ENCODE peak calls at places on chromosomes 4 and X, in eight cellular contexts. D is NCI-H510A treated with DMSO at 0.1 percent for 48 hours; S is CD8-positive, alpha-beta T cell; Z is tibial artery; I is iPS-NIHi11; G is hepatocyte; J is germinal center; L is MCF 10A. K is an unnamed sample.

GRCh38 chr4:119946359-119946758 is 120.3 kb downstream of the MAD2L1 start:
- DNase-seq in D (peak; percentile 59), S (no peak), Z (no peak), I (no peak), G (no peak), J (no peak), L (peak; percentile 5), K (no peak)

GRCh38 chrX:100478714-100479113 is 68.6 kb upstream of the PCDH19 start:
- DNase-seq in D (no peak), S (no peak), Z (no peak), I (no peak), G (no peak), J (no peak), L (no peak), K (no peak)

GRCh38 chrX:148070504-148070877 is 89.4 kb downstream of the FMR1NB start:
- DNase-seq in D (no peak), S (no peak), Z (no peak), I (no peak), G (no peak), J (no peak), L (no peak), K (no peak)

GRCh38 chrX:118824173-118824782 is 654 bp downstream of the ZCCHC12 start:
- DNase-seq in D (peak; percentile 5), S (no peak), Z (no peak), I (no peak), G (no peak), J (no peak), L (no peak), K (no peak)

GRCh38 chr4:40912455-40913055 is 162.8 kb downstream of the NSUN7 start:
- DNase-seq in D (no peak), S (no peak), Z (no peak), I (no peak), G (no peak), J (no peak), L (no peak), K (no peak)

GRCh38 chrX:47854474-47854873 is 17.8 kb downstream of the ZNF81 start:
- DNase-seq in D (no peak), S (peak; percentile 25), Z (no peak), I (no peak), G (peak; percentile 30), J (no peak), L (peak; percentile 17), K (no peak)

GRCh38 chrX:139862208-139862607 is 70.6 kb downstream of the ATP11C start:
- DNase-seq in D (no peak), S (no peak), Z (no peak), I (no peak), G (no peak), J (no peak), L (no peak), K (no peak)

GRCh38 chrX:54043696-54044125 is 562 bp downstream of the PHF8 start:
- DNase-seq in D (no peak), S (peak; percentile 36), Z (peak; percentile 22), I (peak; percentile 36), G (peak; percentile 53), J (peak; percentile 28), L (peak; percentile 43), K (peak; percentile 15)

GRCh38 chr4:107853444-107854325 is 29.0 kb downstream of the SGMS2 start:
- DNase-seq in D (no peak), S (no peak), Z (no peak), I (no peak), G (peak; percentile 48), J (no peak), L (no peak), K (peak; percentile 58)

GRCh38 chrX:1395646-1396216 is 3.8 kb upstream of the SLC25A6 start:
- DNase-seq in D (no peak), S (no peak), Z (no peak), I (no peak), G (no peak), J (no peak), L (no peak), K (no peak)

GRCh38 chrX:13579696-13580095 is 10.3 kb downstream of the EGFL6 start:
- DNase-seq in D (no peak), S (no peak), Z (no peak), I (no peak), G (no peak), J (no peak), L (no peak), K (no peak)

GRCh38 chrX:132758778-132759177 is 199.7 kb downstream of the HS6ST2 start:
- DNase-seq in D (no peak), S (no peak), Z (no peak), I (no peak), G (no peak), J (no peak), L (no peak), K (no peak)

GRCh38 chr4:128483816-128484215 is 196.2 kb upstream of the PGRMC2 start:
- DNase-seq in D (no peak), S (no peak), Z (no peak), I (no peak), G (no peak), J (no peak), L (no peak), K (no peak)

GRCh38 chr4:128906581-128906980 is 97.1 kb downstream of the JADE1 start:
- DNase-seq in D (no peak), S (no peak), Z (no peak), I (no peak), G (no peak), J (no peak), L (no peak), K (no peak)

GRCh38 chr4:185357220-185357619 is 38.5 kb downstream of the LRP2BP start:
- DNase-seq in D (no peak), S (no peak), Z (no peak), I (no peak), G (no peak), J (no peak), L (no peak), K (no peak)

GRCh38 chr4:2818351-2818939 is 25.2 kb upstream of the ADD1 start:
- DNase-seq in D (no peak), S (no peak), Z (no peak), I (peak; percentile 90), G (peak; percentile 42), J (no peak), L (no peak), K (no peak)

GRCh38 chr4:154490261-154490588 is 1.4 kb downstream of the DCHS2 start:
- DNase-seq in D (no peak), S (no peak), Z (no peak), I (peak; percentile 70), G (peak; percentile 8), J (peak; percentile 11), L (no peak), K (no peak)

GRCh38 chrX:12319012-12319519 is 180.8 kb downstream of the FRMPD4 start:
- DNase-seq in D (no peak), S (no peak), Z (no peak), I (no peak), G (no peak), J (no peak), L (no peak), K (no peak)

GRCh38 chr4:8333726-8334460 is 64.3 kb downstream of the HTRA3 start:
- DNase-seq in D (no peak), S (no peak), Z (no peak), I (no peak), G (no peak), J (no peak), L (no peak), K (no peak)

GRCh38 chr4:99945718-99946345 is 586 bp downstream of the DNAJB14 start:
- DNase-seq in D (peak; percentile 21), S (no peak), Z (no peak), I (peak; percentile 38), G (peak; percentile 58), J (peak; percentile 44), L (peak; percentile 36), K (no peak)

GRCh38 chr4:128721896-128722295 is 87.6 kb upstream of the JADE1 start:
- DNase-seq in D (no peak), S (no peak), Z (no peak), I (no peak), G (no peak), J (no peak), L (no peak), K (no peak)

GRCh38 chr4:6753103-6753560 is 29.4 kb upstream of the KIAA0232 start:
- DNase-seq in D (no peak), S (no peak), Z (no peak), I (no peak), G (peak; percentile 15), J (no peak), L (no peak), K (no peak)

GRCh38 chr4:128060130-128060619 is 937 bp upstream of the LARP1B start:
- DNase-seq in D (no peak), S (no peak), Z (no peak), I (no peak), G (no peak), J (no peak), L (no peak), K (no peak)

GRCh38 chrX:17375361-17375630 is 296 bp downstream of the NHS start:
- DNase-seq in D (peak; percentile 32), S (no peak), Z (peak; percentile 20), I (no peak), G (no peak), J (no peak), L (peak; percentile 18), K (peak; percentile 1)

GRCh38 chr4:92235741-92236140 is 68.0 kb upstream of the GRID2 start:
- DNase-seq in D (no peak), S (no peak), Z (no peak), I (no peak), G (no peak), J (no peak), L (no peak), K (no peak)

GRCh38 chr4:177246636-177247584 is 62.8 kb upstream of the NEIL3 start:
- DNase-seq in D (no peak), S (no peak), Z (no peak), I (no peak), G (no peak), J (no peak), L (no peak), K (no peak)

GRCh38 chr4:76061977-76062376 is 12.5 kb upstream of the ART3 start:
- DNase-seq in D (no peak), S (no peak), Z (no peak), I (no peak), G (no peak), J (peak; percentile 29), L (no peak), K (no peak)

GRCh38 chrX:22060451-22060940 is 28.4 kb downstream of the PHEX start:
- DNase-seq in D (no peak), S (no peak), Z (no peak), I (no peak), G (no peak), J (no peak), L (peak; percentile 32), K (no peak)

GRCh38 chr4:15754323-15754722 is 23.8 kb upstream of the CD38 start:
- DNase-seq in D (no peak), S (peak; percentile 57), Z (no peak), I (no peak), G (no peak), J (no peak), L (no peak), K (no peak)

GRCh38 chr4:84451546-84451945 is 47.5 kb downstream of the NKX6-1 start:
- DNase-seq in D (peak; percentile 6), S (no peak), Z (no peak), I (no peak), G (peak; percentile 10), J (no peak), L (peak; percentile 26), K (peak; percentile 9)

GRCh38 chrX:27439771-27440170 is 23.4 kb downstream of the PPP4R3C start:
- DNase-seq in D (no peak), S (no peak), Z (no peak), I (no peak), G (no peak), J (no peak), L (no peak), K (no peak)

GRCh38 chr4:141041021-141041476 is 92.2 kb downstream of the RNF150 start:
- DNase-seq in D (no peak), S (no peak), Z (no peak), I (no peak), G (no peak), J (no peak), L (no peak), K (no peak)

GRCh38 chr4:54332577-54332976 is 103.5 kb downstream of the PDGFRA start:
- DNase-seq in D (no peak), S (no peak), Z (no peak), I (no peak), G (no peak), J (no peak), L (no peak), K (no peak)

GRCh38 chr4:6723851-6724250 is 7.9 kb downstream of the BLOC1S4 start:
- DNase-seq in D (no peak), S (no peak), Z (no peak), I (no peak), G (no peak), J (no peak), L (no peak), K (no peak)

K was measured in LoVo.